ENCODE peak calls at places on chromosomes 1 and 21, in seven cellular contexts. One of them, this sample, is unnamed.

GRCh38 chr1:34844252-34844634 is 15.3 kb downstream of the SMIM12 start:
- DNase-seq in naive thymus-derived CD8-positive, alpha-beta T cell: no peak
- DNase-seq in HS-5: no peak
- DNase-seq in activated naive CD4-positive, alpha-beta T cell treated with Interleukin-2 at 50 U/mL for 16 hours: no peak
- DNase-seq in cardiac fibroblast: peak
- DNase-seq in HuH-7: no peak
- DNase-seq in NCI-H1092 treated with DMSO at 0.1 percent for 48 hours: no peak
- DNase-seq in this sample: no peak

GRCh38 chr1:10904396-10905358 is 107.8 kb upstream of the TARDBP start:
- DNase-seq in activated naive CD4-positive, alpha-beta T cell treated with Interleukin-2 at 50 U/mL for 16 hours: peak
- DNase-seq in HS-5: no peak
- DNase-seq in cardiac fibroblast: no peak
- DNase-seq in naive thymus-derived CD8-positive, alpha-beta T cell: peak
- DNase-seq in NCI-H1092 treated with DMSO at 0.1 percent for 48 hours: no peak
- DNase-seq in HuH-7: no peak
- DNase-seq in this sample: no peak

GRCh38 chr1:167057297-167057688 is 32.9 kb downstream of the GPA33 start:
- DNase-seq in cardiac fibroblast: peak
- DNase-seq in HS-5: no peak
- DNase-seq in NCI-H1092 treated with DMSO at 0.1 percent for 48 hours: peak
- DNase-seq in HuH-7: peak
- DNase-seq in naive thymus-derived CD8-positive, alpha-beta T cell: no peak
- DNase-seq in activated naive CD4-positive, alpha-beta T cell treated with Interleukin-2 at 50 U/mL for 16 hours: no peak
- DNase-seq in this sample: peak

GRCh38 chr1:173050865-173051264 is at the start of gene TNFSF18:
- DNase-seq in cardiac fibroblast: peak
- DNase-seq in HS-5: no peak
- DNase-seq in HuH-7: no peak
- DNase-seq in naive thymus-derived CD8-positive, alpha-beta T cell: no peak
- DNase-seq in NCI-H1092 treated with DMSO at 0.1 percent for 48 hours: no peak
- DNase-seq in activated naive CD4-positive, alpha-beta T cell treated with Interleukin-2 at 50 U/mL for 16 hours: no peak
- DNase-seq in this sample: no peak

GRCh38 chr21:38460171-38460742 is 38.0 kb downstream of the ERG start:
- DNase-seq in cardiac fibroblast: peak
- DNase-seq in naive thymus-derived CD8-positive, alpha-beta T cell: no peak
- DNase-seq in NCI-H1092 treated with DMSO at 0.1 percent for 48 hours: no peak
- DNase-seq in HuH-7: no peak
- DNase-seq in HS-5: no peak
- DNase-seq in activated naive CD4-positive, alpha-beta T cell treated with Interleukin-2 at 50 U/mL for 16 hours: no peak
- DNase-seq in this sample: no peak

GRCh38 chr1:181587870-181588438 is 104.6 kb downstream of the CACNA1E start:
- DNase-seq in NCI-H1092 treated with DMSO at 0.1 percent for 48 hours: no peak
- DNase-seq in activated naive CD4-positive, alpha-beta T cell treated with Interleukin-2 at 50 U/mL for 16 hours: no peak
- DNase-seq in HuH-7: peak
- DNase-seq in cardiac fibroblast: no peak
- DNase-seq in HS-5: no peak
- DNase-seq in naive thymus-derived CD8-positive, alpha-beta T cell: no peak
- DNase-seq in this sample: peak

GRCh38 chr1:24849653-24850295 is 80.3 kb downstream of the RUNX3 start:
- DNase-seq in cardiac fibroblast: no peak
- DNase-seq in HuH-7: no peak
- DNase-seq in activated naive CD4-positive, alpha-beta T cell treated with Interleukin-2 at 50 U/mL for 16 hours: peak
- DNase-seq in NCI-H1092 treated with DMSO at 0.1 percent for 48 hours: no peak
- DNase-seq in naive thymus-derived CD8-positive, alpha-beta T cell: no peak
- DNase-seq in HS-5: no peak
- DNase-seq in this sample: no peak

GRCh38 chr1:91872560-91873081 is 13.3 kb downstream of the TGFBR3 start:
- DNase-seq in cardiac fibroblast: no peak
- DNase-seq in HS-5: no peak
- DNase-seq in NCI-H1092 treated with DMSO at 0.1 percent for 48 hours: no peak
- DNase-seq in HuH-7: no peak
- DNase-seq in naive thymus-derived CD8-positive, alpha-beta T cell: no peak
- DNase-seq in activated naive CD4-positive, alpha-beta T cell treated with Interleukin-2 at 50 U/mL for 16 hours: peak
- DNase-seq in this sample: no peak

GRCh38 chr1:35377553-35377952 is 109.0 kb downstream of the ZMYM4 start:
- DNase-seq in HS-5: peak
- DNase-seq in naive thymus-derived CD8-positive, alpha-beta T cell: no peak
- DNase-seq in HuH-7: no peak
- DNase-seq in NCI-H1092 treated with DMSO at 0.1 percent for 48 hours: no peak
- DNase-seq in cardiac fibroblast: peak
- DNase-seq in activated naive CD4-positive, alpha-beta T cell treated with Interleukin-2 at 50 U/mL for 16 hours: no peak
- DNase-seq in this sample: no peak

GRCh38 chr21:15005391-15005790 is 59.4 kb downstream of the NRIP1 start:
- DNase-seq in cardiac fibroblast: peak
- DNase-seq in activated naive CD4-positive, alpha-beta T cell treated with Interleukin-2 at 50 U/mL for 16 hours: no peak
- DNase-seq in NCI-H1092 treated with DMSO at 0.1 percent for 48 hours: no peak
- DNase-seq in naive thymus-derived CD8-positive, alpha-beta T cell: peak
- DNase-seq in HuH-7: no peak
- DNase-seq in HS-5: no peak
- DNase-seq in this sample: peak

GRCh38 chr1:28456078-28456477 is 49.8 kb upstream of the RCC1 start:
- DNase-seq in cardiac fibroblast: peak
- DNase-seq in HS-5: no peak
- DNase-seq in naive thymus-derived CD8-positive, alpha-beta T cell: no peak
- DNase-seq in NCI-H1092 treated with DMSO at 0.1 percent for 48 hours: no peak
- DNase-seq in activated naive CD4-positive, alpha-beta T cell treated with Interleukin-2 at 50 U/mL for 16 hours: no peak
- DNase-seq in HuH-7: no peak
- DNase-seq in this sample: no peak

GRCh38 chr1:154971341-154971998 is 923 bp upstream of the SHC1 start:
- DNase-seq in HS-5: no peak
- DNase-seq in HuH-7: no peak
- DNase-seq in NCI-H1092 treated with DMSO at 0.1 percent for 48 hours: no peak
- DNase-seq in activated naive CD4-positive, alpha-beta T cell treated with Interleukin-2 at 50 U/mL for 16 hours: no peak
- DNase-seq in cardiac fibroblast: no peak
- DNase-seq in naive thymus-derived CD8-positive, alpha-beta T cell: no peak
- DNase-seq in this sample: no peak

GRCh38 chr1:212561501-212561931 is 47.0 kb upstream of the ATF3 start:
- DNase-seq in HS-5: no peak
- DNase-seq in activated naive CD4-positive, alpha-beta T cell treated with Interleukin-2 at 50 U/mL for 16 hours: no peak
- DNase-seq in cardiac fibroblast: peak
- DNase-seq in NCI-H1092 treated with DMSO at 0.1 percent for 48 hours: no peak
- DNase-seq in naive thymus-derived CD8-positive, alpha-beta T cell: no peak
- DNase-seq in HuH-7: no peak
- DNase-seq in this sample: no peak

GRCh38 chr1:34328281-34328680 is 151.6 kb downstream of the C1orf94 start:
- DNase-seq in naive thymus-derived CD8-positive, alpha-beta T cell: no peak
- DNase-seq in HuH-7: no peak
- DNase-seq in activated naive CD4-positive, alpha-beta T cell treated with Interleukin-2 at 50 U/mL for 16 hours: no peak
- DNase-seq in cardiac fibroblast: no peak
- DNase-seq in NCI-H1092 treated with DMSO at 0.1 percent for 48 hours: no peak
- DNase-seq in HS-5: no peak
- DNase-seq in this sample: no peak

GRCh38 chr1:43592051-43592665 is 57.8 kb upstream of the KDM4A start:
- DNase-seq in HuH-7: no peak
- DNase-seq in naive thymus-derived CD8-positive, alpha-beta T cell: no peak
- DNase-seq in NCI-H1092 treated with DMSO at 0.1 percent for 48 hours: no peak
- DNase-seq in activated naive CD4-positive, alpha-beta T cell treated with Interleukin-2 at 50 U/mL for 16 hours: no peak
- DNase-seq in cardiac fibroblast: no peak
- DNase-seq in HS-5: no peak
- DNase-seq in this sample: no peak